ENCODE peak calls at places on chromosomes 4 and X, in five cellular contexts. Q, S, W, G and Y are unnamed samples.

GRCh38 chr4:48780867-48781219 is 764 bp upstream of the FRYL start:
- DNase-seq in Q (peak; percentile 57), S (peak; percentile 55), W (no peak), G (peak; percentile 1), Y (no peak)

GRCh38 chr4:27278615-27279014 is 418.0 kb downstream of the STIM2 start:
- DNase-seq in Q (no peak), S (peak; percentile 9), W (no peak), G (no peak), Y (no peak)

GRCh38 chr4:156298230-156298629 is 344.6 kb upstream of the CTSO start:
- DNase-seq in Q (peak; percentile 52), S (peak; percentile 77), W (no peak), G (no peak), Y (no peak)

GRCh38 chr4:185773419-185773818 is 38.6 kb downstream of the SORBS2 start:
- DNase-seq in Q (peak; percentile 39), S (no peak), W (no peak), G (no peak), Y (no peak)

GRCh38 chr4:102429553-102429952 is 71.6 kb upstream of the NFKB1 start:
- DNase-seq in Q (no peak), S (peak; percentile 82), W (no peak), G (no peak), Y (peak; percentile 86)

GRCh38 chr4:128653514-128654420 is 155.7 kb upstream of the JADE1 start:
- DNase-seq in Q (peak; percentile 83), S (peak; percentile 92), W (peak; percentile 73), G (no peak), Y (no peak)

GRCh38 chrX:118420462-118420861 is 74.6 kb downstream of the WDR44 start:
- DNase-seq in Q (no peak), S (peak; percentile 74), W (no peak), G (no peak), Y (no peak)

GRCh38 chr4:114180481-114180880 is 201.0 kb upstream of the ARSJ start:
- DNase-seq in Q (peak; percentile 15), S (peak; percentile 83), W (peak; percentile 81), G (no peak), Y (no peak)

GRCh38 chrX:107227780-107228485 is 21.5 kb downstream of the DNAAF6 start:
- DNase-seq in Q (no peak), S (no peak), W (no peak), G (no peak), Y (no peak)

GRCh38 chr4:65921180-65921579 is 250.9 kb upstream of the EPHA5 start:
- DNase-seq in Q (no peak), S (no peak), W (no peak), G (no peak), Y (no peak)

GRCh38 chr4:146407257-146407656 is 114.5 kb downstream of the SLC10A7 start:
- DNase-seq in Q (no peak), S (no peak), W (no peak), G (no peak), Y (no peak)

GRCh38 chrX:64642482-64642881 is 247.2 kb upstream of the MTMR8 start:
- DNase-seq in Q (no peak), S (no peak), W (no peak), G (no peak), Y (no peak)

GRCh38 chr4:10832989-10833635 is 148.5 kb upstream of the CLNK start:
- DNase-seq in Q (no peak), S (no peak), W (no peak), G (no peak), Y (no peak)

GRCh38 chr4:83362492-83363329 is 28.1 kb upstream of the HPSE start:
- DNase-seq in Q (no peak), S (peak; percentile 67), W (no peak), G (no peak), Y (no peak)

GRCh38 chrX:129659861-129660260 is 5.1 kb upstream of the APLN start:
- DNase-seq in Q (no peak), S (no peak), W (no peak), G (no peak), Y (no peak)

GRCh38 chrX:150257348-150258175 is 105.6 kb upstream of the MAMLD1 start:
- DNase-seq in Q (no peak), S (no peak), W (no peak), G (no peak), Y (no peak)

GRCh38 chrX:71532078-71532752 is 689 bp upstream of the OGT start:
- DNase-seq in Q (no peak), S (peak; percentile 35), W (no peak), G (peak; percentile 46), Y (peak; percentile 51)

GRCh38 chr4:183403486-183403885 is 41.0 kb upstream of the CDKN2AIP start:
- DNase-seq in Q (no peak), S (peak; percentile 13), W (no peak), G (no peak), Y (no peak)
- H3K27ac ChIP-seq in Q (no peak overlapping the region), S (no peak overlapping the region), W (no peak overlapping the region), G (no peak overlapping the region), Y (no peak overlapping the region)

GRCh38 chr4:177256950-177257349 is 52.7 kb upstream of the NEIL3 start:
- DNase-seq in Q (no peak), S (no peak), W (no peak), G (no peak), Y (no peak)
- H3K27ac ChIP-seq in Q (no peak overlapping the region), S (no peak overlapping the region), W (no peak overlapping the region), G (no peak overlapping the region), Y (no peak overlapping the region)

GRCh38 chr4:139552506-139552905 is 3.5 kb downstream of the SETD7 start:
- DNase-seq in Q (no peak), S (peak; percentile 41), W (no peak), G (no peak), Y (no peak)

GRCh38 chr4:139552908-139553307 is 3.1 kb downstream of the SETD7 start:
- DNase-seq in Q (no peak), S (no peak), W (no peak), G (no peak), Y (no peak)

GRCh38 chr4:139554726-139555072 is 1.3 kb downstream of the SETD7 start:
- DNase-seq in Q (no peak), S (no peak), W (no peak), G (no peak), Y (no peak)

GRCh38 chr4:139555073-139555704 is 830 bp downstream of the SETD7 start:
- DNase-seq in Q (peak; percentile 94), S (peak; percentile 96), W (peak; percentile 96), G (peak; percentile 79), Y (no peak)

DNA sequence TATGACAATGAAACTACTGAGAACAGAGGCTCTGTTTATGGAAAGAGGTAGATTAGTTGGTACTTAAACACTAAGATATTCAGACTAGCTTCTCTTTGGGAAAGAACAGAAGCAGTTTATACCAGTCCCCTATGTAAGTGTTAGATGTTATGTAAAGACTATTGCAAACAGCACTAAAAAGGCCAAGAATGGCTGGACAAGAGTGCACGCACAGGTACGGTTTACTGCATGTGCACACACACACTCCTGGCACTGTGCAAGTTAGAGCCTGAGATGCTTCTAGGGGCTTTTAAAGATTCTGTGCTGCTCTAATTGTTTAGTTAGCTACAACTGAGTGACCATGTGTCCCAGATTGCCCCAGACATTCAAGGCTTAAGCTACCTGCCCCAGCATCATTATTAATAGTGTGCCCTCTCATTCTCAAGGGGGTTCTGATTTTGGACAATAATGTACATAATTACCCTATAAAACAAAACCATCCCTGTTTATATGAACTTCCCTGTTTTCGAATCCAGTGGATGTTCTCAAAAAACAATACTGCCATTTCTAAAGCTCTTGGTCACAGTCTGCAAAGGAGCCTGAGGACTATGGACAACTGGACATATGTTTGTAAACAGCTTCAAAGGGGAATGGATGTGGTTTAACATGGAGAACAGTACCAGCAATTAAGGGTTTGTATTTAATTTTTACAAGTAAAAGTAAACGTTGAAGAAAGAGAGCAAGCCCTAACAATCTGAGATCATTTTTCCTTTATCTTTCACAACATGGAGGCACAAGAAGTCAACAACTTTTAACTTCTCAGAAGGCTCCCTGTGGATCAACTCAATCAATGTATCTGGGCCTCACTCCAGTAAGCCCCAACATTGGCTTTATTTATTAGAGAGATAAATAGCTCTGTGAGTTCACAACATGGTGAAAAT is 2.0 kb downstream of the SETD7 start:
- DNase-seq in Q (no peak), S (no peak), W (no peak), G (no peak), Y (no peak)
- H3K27ac ChIP-seq in Q (peak overlapping the region; percentile 98), S (peak overlapping the region; percentile 70), W (peak overlapping the region; percentile 97), G (no peak overlapping the region), Y (no peak overlapping the region)

DNA sequence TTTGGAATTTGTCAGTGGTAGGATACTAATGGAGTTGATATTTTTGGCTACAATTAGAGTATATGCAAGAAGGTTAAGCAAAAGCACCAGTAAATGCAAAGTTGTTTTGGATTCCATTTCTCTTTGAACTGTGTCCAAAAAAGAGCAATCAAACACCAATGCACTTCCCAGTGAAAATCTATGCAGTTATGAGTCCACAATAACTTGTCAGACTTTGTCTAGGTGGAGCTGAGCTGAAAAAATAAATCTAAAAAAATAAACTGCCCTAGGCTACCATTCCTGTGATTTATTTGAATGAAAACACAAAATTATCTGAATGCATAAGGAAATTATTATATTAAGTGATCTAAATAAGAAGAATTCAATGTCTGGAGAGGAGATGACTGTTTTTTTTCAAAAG is 37.0 kb upstream of the AREG start:
- DNase-seq in Q (no peak), S (no peak), W (no peak), G (no peak), Y (no peak)
- H3K27ac ChIP-seq in Q (no peak overlapping the region), S (no peak overlapping the region), W (no peak overlapping the region), G (no peak overlapping the region), Y (peak overlapping the region; percentile 100)

DNA sequence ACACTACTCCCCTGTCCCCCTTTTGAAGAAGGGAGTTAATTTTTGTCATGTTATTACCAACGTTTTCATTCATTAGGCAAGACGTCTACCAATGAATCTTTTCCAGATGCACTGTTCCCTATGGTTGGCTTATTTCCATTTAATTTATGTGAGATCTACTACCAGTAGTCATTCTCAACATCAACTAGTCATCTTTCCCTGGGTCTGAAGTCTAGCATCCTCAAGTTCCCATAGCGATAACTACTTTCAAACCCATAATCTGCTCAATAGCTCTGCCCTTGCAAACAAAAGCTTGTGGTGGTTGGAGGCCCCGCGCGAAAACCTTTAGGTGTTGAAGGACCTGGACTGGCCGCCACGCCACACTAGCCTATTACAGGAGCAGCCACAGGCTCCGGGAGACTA is 815 bp downstream of the PPAT start:
- DNase-seq in Q (no peak), S (peak; percentile 78), W (no peak), G (no peak), Y (no peak)
- H3K27ac ChIP-seq in Q (peak overlapping the region; percentile 96), S (peak overlapping the region; percentile 85), W (peak overlapping the region; percentile 90), G (peak overlapping the region; percentile 56), Y (peak overlapping the region; percentile 77)

GRCh38 chr4:152360045-152360410 is 175.9 kb downstream of the FBXW7 start:
- DNase-seq in Q (no peak), S (peak; percentile 6), W (no peak), G (no peak), Y (no peak)
- H3K27ac ChIP-seq in Q (no peak overlapping the region), S (no peak overlapping the region), W (no peak overlapping the region), G (no peak overlapping the region), Y (no peak overlapping the region)

DNA sequence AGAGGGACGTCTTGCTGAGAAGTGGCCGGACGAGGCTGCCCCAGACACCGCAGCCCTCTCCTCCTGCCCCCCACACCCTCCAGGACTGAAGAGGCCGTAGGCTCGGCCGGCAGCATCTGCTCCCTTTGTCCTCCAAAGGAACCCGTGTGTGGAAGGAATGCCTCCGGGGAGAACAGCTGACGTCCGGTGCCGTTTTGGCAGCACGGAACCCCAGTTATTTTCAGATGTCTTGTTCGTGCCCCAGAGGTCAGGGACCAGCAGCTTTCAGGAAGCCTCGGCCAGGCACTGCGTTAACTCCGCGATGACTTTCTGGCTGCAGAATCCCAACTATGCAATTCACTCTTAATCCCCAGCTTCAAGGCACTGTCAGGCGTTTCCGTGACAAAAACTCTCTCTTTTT is 10.9 kb upstream of the PPP2R3B start:
- DNase-seq in Q (no peak), S (peak; percentile 65), W (no peak), G (no peak), Y (no peak)
- H3K27ac ChIP-seq in Q (no peak overlapping the region), S (peak overlapping the region; percentile 57), W (no peak overlapping the region), G (no peak overlapping the region), Y (no peak overlapping the region)

GRCh38 chrX:13151806-13152510 is 107.5 kb upstream of the FAM9C start:
- DNase-seq in Q (no peak), S (peak; percentile 46), W (no peak), G (peak; percentile 13), Y (no peak)
- H3K27ac ChIP-seq in Q (peak overlapping the region; percentile 81), S (no peak overlapping the region), W (no peak overlapping the region), G (peak overlapping the region; percentile 65), Y (no peak overlapping the region)